ENCODE peak calls at places on chromosome 12, in nine cellular contexts. V, C, E, D, O, M, X, K and F are unnamed samples.

GRCh38 chr12:86117711-86118110 is 138.5 kb downstream of the MGAT4C start:
- DNase-seq in E (no peak), V (no peak), X (no peak), D (no peak), K (no peak), O (no peak), M (peak; percentile 19), C (no peak), F (no peak)

GRCh38 chr12:55927588-55928502 is at the start of gene PYM1:
- DNase-seq in X (peak; percentile 66), V (peak; percentile 85), K (peak; percentile 98), E (peak; percentile 90), D (peak; percentile 91), C (peak; percentile 91), M (peak; percentile 72), O (peak; percentile 67), F (peak; percentile 75)

GRCh38 chr12:9039397-9039977 is 50.1 kb downstream of the KLRG1 start:
- DNase-seq in V (no peak), C (no peak), K (peak; percentile 22), O (peak; percentile 47), M (peak; percentile 68), E (no peak), X (peak; percentile 18), D (no peak), F (peak; percentile 39)

GRCh38 chr12:42213954-42214426 is 24.1 kb downstream of the YAF2 start:
- DNase-seq in M (peak; percentile 77), K (peak; percentile 59), O (peak; percentile 48), D (peak; percentile 67), X (no peak), C (peak; percentile 70), E (no peak), V (no peak), F (peak; percentile 57)

GRCh38 chr12:94793191-94793595 is 142.8 kb upstream of the TMCC3 start:
- DNase-seq in M (peak; percentile 84), K (no peak), C (no peak), V (no peak), E (no peak), X (no peak), D (no peak), O (no peak), F (peak; percentile 52)

GRCh38 chr12:89928467-89928866 is 219.8 kb upstream of the ATP2B1 start:
- DNase-seq in C (no peak), X (no peak), D (no peak), O (no peak), V (no peak), M (no peak), E (no peak), K (no peak), F (no peak)

GRCh38 chr12:91316161-91316759 is 133.6 kb upstream of the DCN start:
- DNase-seq in D (no peak), O (peak; percentile 64), V (no peak), X (no peak), C (no peak), M (no peak), E (no peak), K (no peak), F (peak; percentile 32)

GRCh38 chr12:120814203-120814902 is 88.7 kb downstream of the ACADS start:
- DNase-seq in D (no peak), M (peak; percentile 11), K (no peak), O (no peak), X (no peak), V (no peak), C (no peak), E (no peak), F (no peak)

GRCh38 chr12:54210400-54210790 is 21.6 kb upstream of the SMUG1 start:
- DNase-seq in C (no peak), M (no peak), E (no peak), K (no peak), V (no peak), D (no peak), O (no peak), X (no peak), F (no peak)

GRCh38 chr12:91833780-91834359 is 311.8 kb downstream of the BTG1 start:
- DNase-seq in C (no peak), O (no peak), X (no peak), M (no peak), V (no peak), D (no peak), K (no peak), E (no peak), F (no peak)

GRCh38 chr12:101671157-101671791 is 26.2 kb upstream of the CHPT1 start:
- DNase-seq in M (no peak), D (peak; percentile 55), E (no peak), K (no peak), C (peak; percentile 37), O (no peak), V (no peak), X (no peak), F (no peak)

GRCh38 chr12:104846056-104846762 is 111.9 kb downstream of the SLC41A2 start:
- DNase-seq in M (no peak), D (no peak), E (no peak), K (no peak), X (no peak), V (no peak), O (peak; percentile 31), C (no peak), F (peak; percentile 4)
- H3K4me3 ChIP-seq in M (no peak overlapping the region), D (no peak overlapping the region), E (no peak overlapping the region), K (no peak overlapping the region), X (no peak overlapping the region), V (no peak overlapping the region), O (no peak overlapping the region), C (no peak overlapping the region), F (no peak overlapping the region)

DNA sequence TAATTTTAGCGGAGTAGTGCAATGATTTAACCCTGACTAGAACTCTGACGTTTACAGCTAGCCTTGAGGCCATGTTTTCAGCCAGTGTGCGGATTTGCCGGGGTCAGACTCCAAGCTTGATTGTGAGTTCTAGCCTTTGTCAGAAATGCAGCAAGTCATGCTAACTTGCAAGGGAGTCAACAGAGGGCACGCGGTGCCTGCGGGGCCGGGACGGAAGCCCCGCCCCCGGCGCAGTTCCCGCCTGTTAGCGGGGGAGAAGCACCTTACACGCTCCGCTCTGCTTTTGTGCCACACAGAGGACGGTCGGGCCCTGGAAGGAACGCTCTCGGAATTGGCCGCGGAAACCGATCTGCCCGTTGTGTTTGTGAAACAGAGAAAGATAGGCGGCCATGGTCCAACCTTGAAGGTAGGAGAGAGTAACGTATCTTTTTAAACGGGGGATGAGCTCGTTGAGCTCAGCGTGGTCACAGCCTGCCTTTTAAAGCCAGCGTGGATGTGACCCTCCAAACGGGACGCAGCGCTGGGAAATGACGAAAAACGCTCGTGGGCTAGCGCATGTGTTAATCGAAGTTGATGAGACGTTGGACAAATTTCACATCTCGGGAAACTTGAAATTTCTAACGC is 14.8 kb upstream of the EID3 start:
- DNase-seq in O (peak; percentile 78), C (peak; percentile 84), K (peak; percentile 85), E (peak; percentile 93), D (peak; percentile 86), M (peak; percentile 81), X (peak; percentile 73), V (peak; percentile 91), F (peak; percentile 83)
- TF ChIP-seq CTCF in O (no peak), C (no peak), K (no peak), E (no peak), D (peak; percentile 6), M (no peak), X (no peak), V (no peak), F (no peak)

DNA sequence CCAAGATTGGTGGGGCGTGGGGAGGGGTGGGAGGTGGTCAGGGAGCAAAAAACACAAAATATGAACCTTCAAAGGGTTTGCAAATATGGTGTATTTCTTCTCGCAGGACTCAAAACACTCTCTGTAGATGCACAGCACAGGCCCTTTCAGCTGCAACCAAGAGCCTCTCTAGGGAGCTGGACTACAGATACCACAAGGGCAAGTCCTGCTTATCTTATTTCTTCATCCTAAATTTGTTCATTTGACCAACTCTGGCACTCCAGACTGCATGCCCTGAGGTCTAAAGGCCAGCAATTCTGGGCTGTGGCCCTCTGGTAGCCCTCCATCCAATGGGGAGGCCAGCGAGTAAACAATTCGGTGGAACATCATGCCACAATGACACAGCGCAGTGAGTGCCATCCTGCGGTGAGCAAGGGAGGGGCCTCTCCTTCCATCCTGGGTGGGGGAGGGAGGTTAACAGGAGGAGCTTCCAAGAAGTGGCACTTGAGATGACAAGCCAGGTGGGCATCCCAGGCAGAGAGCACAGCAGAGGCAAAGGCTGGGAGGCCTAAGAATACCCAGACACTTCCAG is 616 bp upstream of the SELPLG start:
- DNase-seq in O (no peak), M (no peak), X (no peak), V (no peak), E (no peak), K (no peak), C (peak; percentile 58), D (peak; percentile 78), F (no peak)
- H3K4me3 ChIP-seq in O (no peak overlapping the region), M (no peak overlapping the region), X (no peak overlapping the region), V (no peak overlapping the region), E (no peak overlapping the region), K (no peak overlapping the region), C (no peak overlapping the region), D (no peak overlapping the region), F (no peak overlapping the region)

DNA sequence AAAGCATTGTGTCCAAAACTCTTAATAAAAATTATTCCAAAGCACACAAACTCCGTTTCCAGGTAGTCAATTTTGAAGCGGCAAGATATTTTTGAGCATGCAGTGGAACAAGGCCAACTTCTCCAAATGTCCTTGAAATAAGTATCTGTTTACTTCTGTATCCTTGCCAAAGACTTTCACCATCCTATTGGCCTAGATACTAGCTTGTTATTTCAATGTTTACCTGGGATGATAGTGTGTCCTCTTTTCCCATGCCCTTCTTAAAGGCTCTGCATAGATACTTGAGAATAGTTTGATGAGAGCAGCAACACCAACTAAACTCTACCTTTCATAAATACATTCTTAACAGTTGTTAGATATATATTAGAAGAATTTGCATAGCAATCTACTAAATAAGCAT is 160.9 kb downstream of the KCNC2 start:
- DNase-seq in M (no peak), X (no peak), C (no peak), V (no peak), E (no peak), D (no peak), K (peak; percentile 97), O (no peak), F (no peak)
- TF ChIP-seq CTCF in M (no peak), X (no peak), C (no peak), V (no peak), E (no peak), D (no peak), K (no peak), O (no peak), F (no peak)